ENCODE peak calls at places on chromosomes 11 and 22, in six cellular contexts. J, H, L, Z, S and N are unnamed samples.

GRCh38 chr11:28347351-28347750 is 239.2 kb downstream of the METTL15 start:
- DNase-seq in J (no peak), H (no peak), L (no peak), Z (no peak), S (no peak), N (no peak)

GRCh38 chr22:48755332-48755949 is 1072.2 kb downstream of the BRD1 start:
- DNase-seq in J (no peak), H (no peak), L (no peak), Z (peak; percentile 21), S (no peak), N (no peak)

GRCh38 chr11:57370251-57370650 is 10.7 kb downstream of the PRG3 start:
- DNase-seq in J (no peak), H (no peak), L (no peak), Z (no peak), S (no peak), N (peak; percentile 43)

GRCh38 chr11:28559497-28559896 is 451.3 kb downstream of the METTL15 start:
- DNase-seq in J (no peak), H (peak; percentile 10), L (peak; percentile 33), Z (no peak), S (peak; percentile 61), N (peak; percentile 29)

GRCh38 chr22:39360674-39361413 is 11.1 kb downstream of the SYNGR1 start:
- DNase-seq in J (no peak), H (no peak), L (no peak), Z (no peak), S (no peak), N (no peak)

GRCh38 chr22:46297151-46297819 is 615 bp downstream of the GTSE1 start:
- DNase-seq in J (no peak), H (no peak), L (peak; percentile 9), Z (no peak), S (peak; percentile 21), N (no peak)

GRCh38 chr11:68706237-68706636 is 21.9 kb downstream of the GAL start:
- DNase-seq in J (no peak), H (no peak), L (no peak), Z (no peak), S (no peak), N (no peak)

GRCh38 chr22:49727191-49727880 is 100.3 kb downstream of the BRD1 start:
- DNase-seq in J (no peak), H (no peak), L (no peak), Z (no peak), S (no peak), N (no peak)

GRCh38 chr22:41369089-41369745 is 12.5 kb upstream of the TEF start:
- DNase-seq in J (no peak), H (no peak), L (no peak), Z (no peak), S (no peak), N (no peak)

GRCh38 chr11:6505577-6506240 is 8.6 kb downstream of the DNHD1 start:
- DNase-seq in J (no peak), H (peak; percentile 16), L (peak; percentile 74), Z (no peak), S (peak; percentile 74), N (peak; percentile 72)

GRCh38 chr11:22173532-22173931 is 19.4 kb upstream of the ANO5 start:
- DNase-seq in J (no peak), H (no peak), L (no peak), Z (no peak), S (no peak), N (no peak)

GRCh38 chr11:22165087-22165486 is 27.8 kb upstream of the ANO5 start:
- DNase-seq in J (no peak), H (no peak), L (no peak), Z (no peak), S (no peak), N (no peak)

GRCh38 chr11:22165799-22166548 is 26.9 kb upstream of the ANO5 start:
- DNase-seq in J (no peak), H (no peak), L (no peak), Z (no peak), S (no peak), N (no peak)

DNA sequence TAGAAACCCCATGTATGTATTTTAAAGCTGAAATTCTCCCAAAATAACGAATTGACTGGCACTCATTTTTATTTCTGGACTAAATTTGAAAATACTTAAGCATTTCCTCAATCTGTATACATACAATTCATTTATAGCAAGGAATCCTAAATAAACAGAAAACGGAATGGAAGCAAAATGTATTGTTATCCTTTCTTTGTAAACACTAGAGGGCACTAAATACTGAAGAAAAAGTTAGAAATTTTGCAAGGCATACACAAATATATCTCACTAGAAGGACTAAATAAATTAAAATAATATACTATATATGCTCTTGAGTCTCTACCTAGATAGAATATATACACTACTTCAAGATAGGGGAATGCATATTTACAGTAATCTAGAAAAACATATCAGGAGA is 23.1 kb upstream of the ANO5 start:
- DNase-seq in J (no peak), H (no peak), L (no peak), Z (no peak), S (peak; percentile 9), N (peak; percentile 9)
- TF ChIP-seq CTCF in J (peak; percentile 9), H (no peak), L (no peak), Z (no peak), S (peak; percentile 39), N (peak; percentile 23)

GRCh38 chr11:130872102-130872501 is 44.2 kb downstream of the SNX19 start:
- DNase-seq in J (no peak), H (no peak), L (no peak), Z (no peak), S (no peak), N (no peak)

GRCh38 chr11:130871616-130872015 is 44.7 kb downstream of the SNX19 start:
- DNase-seq in J (no peak), H (no peak), L (no peak), Z (no peak), S (no peak), N (no peak)

GRCh38 chr11:130872513-130872912 is 43.8 kb downstream of the SNX19 start:
- DNase-seq in J (no peak), H (no peak), L (no peak), Z (no peak), S (no peak), N (no peak)

GRCh38 chr11:130873766-130874165 is 42.5 kb downstream of the SNX19 start:
- DNase-seq in J (no peak), H (no peak), L (peak; percentile 39), Z (no peak), S (peak; percentile 34), N (peak; percentile 80)

GRCh38 chr11:130872961-130873360 is 43.3 kb downstream of the SNX19 start:
- DNase-seq in J (no peak), H (peak; percentile 62), L (peak; percentile 83), Z (no peak), S (peak; percentile 59), N (peak; percentile 26)
- H3K4me3 ChIP-seq in J (no peak overlapping the region), H (no peak overlapping the region), L (no peak overlapping the region), Z (no peak overlapping the region), S (no peak overlapping the region), N (no peak overlapping the region)

DNA sequence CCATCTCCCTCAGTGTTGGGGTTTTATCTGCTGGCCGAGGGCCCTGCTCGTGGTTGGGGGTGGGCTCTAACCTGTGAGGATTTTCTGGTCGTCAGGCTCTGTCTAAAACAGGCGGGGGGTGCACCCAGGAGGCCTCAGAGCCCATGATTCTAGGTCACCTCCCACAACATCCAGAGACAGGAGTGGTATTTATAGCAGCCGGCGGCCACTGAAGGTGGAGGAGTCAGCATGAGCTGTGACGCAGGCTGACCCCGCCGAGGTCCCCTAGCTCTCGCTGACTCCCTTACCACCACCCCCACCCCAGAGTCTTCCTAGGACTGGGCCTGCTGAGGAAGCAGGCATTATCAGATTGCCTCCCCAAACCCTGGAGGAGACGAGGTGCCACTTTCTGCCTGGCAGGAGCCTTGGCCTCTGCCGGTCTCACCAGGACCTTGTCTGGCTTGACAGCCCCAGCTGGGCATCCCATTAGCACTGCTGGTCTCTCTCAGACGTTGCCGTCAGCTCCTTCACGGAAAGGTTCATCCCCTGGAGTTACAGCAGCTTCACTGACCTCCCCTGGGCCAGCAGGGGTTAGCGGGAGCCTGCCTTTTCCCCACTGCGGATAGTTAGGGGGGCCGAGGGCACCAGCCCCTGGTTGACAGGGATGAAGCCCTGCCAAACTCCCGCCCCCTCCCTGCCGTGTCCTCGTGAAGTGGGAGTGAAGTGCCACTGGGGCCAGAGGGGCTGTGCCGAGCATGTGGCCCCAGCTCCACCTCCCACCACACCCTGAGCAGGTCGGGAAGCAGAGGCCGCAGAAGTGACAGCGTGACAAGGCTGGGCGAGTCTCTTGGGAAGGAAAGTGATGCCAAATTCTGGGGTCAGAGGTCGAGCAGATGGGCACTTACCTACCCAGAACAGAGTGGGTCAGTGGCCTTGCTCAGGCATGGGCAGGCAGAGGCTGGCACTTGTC is 26.5 kb downstream of the DAGLA start:
- DNase-seq in J (no peak), H (no peak), L (no peak), Z (no peak), S (no peak), N (no peak)
- TF ChIP-seq CTCF in J (no peak), H (no peak), L (no peak), Z (no peak), S (no peak), N (no peak)

GRCh38 chr22:27306771-27307170 is 494.8 kb downstream of the MN1 start:
- DNase-seq in J (no peak), H (no peak), L (no peak), Z (no peak), S (no peak), N (no peak)

GRCh38 chr22:27310966-27311665 is 490.4 kb downstream of the MN1 start:
- DNase-seq in J (no peak), H (no peak), L (no peak), Z (no peak), S (no peak), N (no peak)

GRCh38 chr22:27308513-27308912 is 493.0 kb downstream of the MN1 start:
- DNase-seq in J (no peak), H (no peak), L (no peak), Z (no peak), S (no peak), N (no peak)

GRCh38 chr22:27309713-27310112 is 491.8 kb downstream of the MN1 start:
- DNase-seq in J (no peak), H (no peak), L (no peak), Z (no peak), S (no peak), N (no peak)

GRCh38 chr22:27307545-27308279 is 493.8 kb downstream of the MN1 start:
- DNase-seq in J (no peak), H (no peak), L (no peak), Z (no peak), S (no peak), N (no peak)
- H3K4me3 ChIP-seq in J (no peak overlapping the region), H (no peak overlapping the region), L (no peak overlapping the region), Z (no peak overlapping the region), S (no peak overlapping the region), N (no peak overlapping the region)

GRCh38 chr11:64251986-64252837 is 882 bp downstream of the PLCB3 start:
- DNase-seq in J (no peak), H (no peak), L (peak; percentile 25), Z (peak; percentile 66), S (no peak), N (peak; percentile 57)
- TF ChIP-seq CTCF in J (peak; percentile 16), H (peak; percentile 56), L (peak; percentile 42), Z (no peak), S (peak; percentile 39), N (peak; percentile 46)

GRCh38 chr22:30802202-30803166 is 107.8 kb downstream of the OSBP2 start:
- DNase-seq in J (peak; percentile 50), H (peak; percentile 74), L (peak; percentile 90), Z (peak; percentile 78), S (peak; percentile 92), N (peak; percentile 94)
- H3K4me3 ChIP-seq in J (peak overlapping the region; percentile 29), H (peak overlapping the region; percentile 48), L (peak overlapping the region; percentile 25), Z (no peak overlapping the region), S (peak overlapping the region; percentile 19), N (peak overlapping the region; percentile 38)